ENCODE peak calls at places on chromosomes 5 and 9, in ten cellular contexts. D is midbrain; K is activated T-cell treated with anti-CD3 and anti-CD28 coated beads, Interleukin-2, amount 50 U/mL, for 24 hours; I is GM12891; O is kidney glomerular epithelial cell; E is tibial artery; M is DMS153; A is GM23338; X is DND-41; H is transverse colon. B is an unnamed sample.

GRCh38 chr5:122412966-122413365 is 100.9 kb downstream of the SNCAIP start:
- DNase-seq in D (no peak), K (no peak), I (no peak), O (no peak), E (no peak), M (no peak), A (no peak), X (no peak), H (no peak), B (no peak)

GRCh38 chr5:74767579-74767913 is 497 bp downstream of the NSA2 start:
- DNase-seq in D (no peak), K (no peak), I (no peak), O (no peak), E (no peak), M (no peak), A (peak), X (no peak), H (peak), B (no peak)

GRCh38 chr5:159310492-159310891 is 19.8 kb downstream of the IL12B start:
- DNase-seq in D (no peak), K (peak), I (no peak), O (no peak), E (no peak), M (no peak), A (peak), X (no peak), H (peak), B (no peak)

GRCh38 chr5:65133473-65134110 is 348.1 kb downstream of the ADAMTS6 start:
- DNase-seq in D (no peak), K (no peak), I (no peak), O (no peak), E (no peak), M (no peak), A (no peak), X (no peak), H (no peak), B (no peak)

GRCh38 chr9:21070171-21070571 is 7.6 kb downstream of the IFNB1 start:
- DNase-seq in D (peak), K (no peak), I (no peak), O (peak), E (peak), M (peak), A (peak), X (no peak), H (peak), B (no peak)

GRCh38 chr5:55668356-55668755 is 43.8 kb downstream of the SLC38A9 start:
- DNase-seq in D (no peak), K (no peak), I (no peak), O (peak), E (no peak), M (no peak), A (no peak), X (no peak), H (no peak), B (no peak)

GRCh38 chr9:133419005-133419404 is 1.2 kb upstream of the REXO4 start:
- DNase-seq in D (no peak), K (no peak), I (no peak), O (no peak), E (no peak), M (no peak), A (peak), X (no peak), H (peak), B (no peak)

GRCh38 chr9:92607088-92607487 is 62.8 kb downstream of the IPPK start:
- DNase-seq in D (no peak), K (no peak), I (no peak), O (no peak), E (no peak), M (no peak), A (no peak), X (no peak), H (no peak), B (no peak)

GRCh38 chr9:129469188-129469987 is 151.5 kb downstream of the C9orf50 start:
- DNase-seq in D (no peak), K (no peak), I (no peak), O (no peak), E (no peak), M (no peak), A (peak), X (no peak), H (no peak), B (no peak)

GRCh38 chr5:72067682-72068470 is 39.4 kb upstream of the MAP1B start:
- DNase-seq in D (no peak), K (no peak), I (no peak), O (peak), E (no peak), M (no peak), A (no peak), X (no peak), H (no peak), B (no peak)

GRCh38 chr5:171857537-171857936 is 71.9 kb downstream of the SMIM23 start:
- DNase-seq in D (no peak), K (no peak), I (no peak), O (no peak), E (no peak), M (no peak), A (peak), X (no peak), H (no peak), B (no peak)

GRCh38 chr9:136952876-136953770 is 1.1 kb downstream of the LCN12 start:
- DNase-seq in D (no peak), K (no peak), I (no peak), O (no peak), E (no peak), M (no peak), A (peak), X (no peak), H (no peak), B (no peak)

GRCh38 chr5:1036504-1037122 is 28.0 kb downstream of the NKD2 start:
- DNase-seq in D (no peak), K (no peak), I (no peak), O (no peak), E (no peak), M (no peak), A (no peak), X (no peak), H (no peak), B (no peak)

GRCh38 chr5:132222649-132223038 is 5.0 kb downstream of the P4HA2 start:
- DNase-seq in D (no peak), K (no peak), I (no peak), O (no peak), E (no peak), M (no peak), A (no peak), X (no peak), H (no peak), B (no peak)

GRCh38 chr5:56310711-56311204 is 77.6 kb upstream of the ANKRD55 start:
- DNase-seq in D (no peak), K (no peak), I (no peak), O (no peak), E (no peak), M (no peak), A (no peak), X (no peak), H (no peak), B (no peak)

GRCh38 chr5:84433461-84433860 is 48.8 kb upstream of the EDIL3 start:
- DNase-seq in D (no peak), K (no peak), I (no peak), O (no peak), E (no peak), M (no peak), A (no peak), X (no peak), H (no peak), B (no peak)

GRCh38 chr5:114038756-114039155 is 323.1 kb upstream of the KCNN2 start:
- DNase-seq in D (no peak), K (no peak), I (no peak), O (no peak), E (no peak), M (no peak), A (no peak), X (no peak), H (no peak), B (no peak)

GRCh38 chr5:169626779-169627178 is 10.3 kb upstream of the DOCK2 start:
- DNase-seq in D (no peak), K (no peak), I (no peak), O (peak), E (no peak), M (no peak), A (no peak), X (no peak), H (no peak), B (no peak)

GRCh38 chr9:121059513-121059912 is 9.4 kb upstream of the C5 start:
- DNase-seq in D (no peak), K (no peak), I (no peak), O (no peak), E (no peak), M (no peak), A (no peak), X (no peak), H (no peak), B (no peak)

GRCh38 chr5:96337048-96337781 is 95.8 kb downstream of the PCSK1 start:
- DNase-seq in D (no peak), K (no peak), I (no peak), O (no peak), E (no peak), M (no peak), A (peak), X (no peak), H (no peak), B (no peak)

GRCh38 chr5:57468481-57469165 is 14.0 kb downstream of the ACTBL2 start:
- DNase-seq in D (no peak), K (no peak), I (no peak), O (no peak), E (no peak), M (no peak), A (no peak), X (no peak), H (no peak), B (no peak)

GRCh38 chr5:94810281-94810680 is 191.8 kb downstream of the SLF1 start:
- DNase-seq in D (no peak), K (no peak), I (no peak), O (no peak), E (no peak), M (no peak), A (no peak), X (no peak), H (no peak), B (no peak)

GRCh38 chr5:175059687-175060194 is 335.4 kb downstream of the MSX2 start:
- DNase-seq in D (peak), K (no peak), I (no peak), O (no peak), E (peak), M (no peak), A (peak), X (peak), H (no peak), B (no peak)

GRCh38 chr9:132020272-132020671 is 59.4 kb downstream of the MED27 start:
- DNase-seq in D (no peak), K (no peak), I (no peak), O (no peak), E (no peak), M (no peak), A (no peak), X (no peak), H (no peak), B (no peak)

GRCh38 chr5:126456217-126456616 is 33.0 kb downstream of the GRAMD2B start:
- DNase-seq in D (no peak), K (no peak), I (no peak), O (no peak), E (no peak), M (no peak), A (no peak), X (no peak), H (no peak), B (no peak)

GRCh38 chr5:155008669-155009068 is 4.9 kb upstream of the KIF4B start:
- DNase-seq in D (no peak), K (no peak), I (no peak), O (no peak), E (no peak), M (no peak), A (no peak), X (no peak), H (no peak), B (no peak)

GRCh38 chr9:124645274-124645673 is 125.8 kb downstream of the NR6A1 start:
- DNase-seq in D (no peak), K (no peak), I (no peak), O (no peak), E (no peak), M (no peak), A (no peak), X (no peak), H (no peak), B (no peak)

GRCh38 chr9:116237456-116237855 is 83.9 kb downstream of the PAPPA start:
- DNase-seq in D (no peak), K (no peak), I (no peak), O (peak), E (no peak), M (no peak), A (no peak), X (no peak), H (no peak), B (no peak)

GRCh38 chr9:123872710-123873109 is 57.2 kb downstream of the DENND1A start:
- DNase-seq in D (no peak), K (no peak), I (no peak), O (no peak), E (no peak), M (no peak), A (no peak), X (no peak), H (no peak), B (no peak)

GRCh38 chr5:149141957-149142851 is 911 bp downstream of the ABLIM3 start:
- DNase-seq in D (peak), K (no peak), I (no peak), O (no peak), E (peak), M (no peak), A (peak), X (no peak), H (no peak), B (no peak)

GRCh38 chr9:99259231-99259918 is 37.3 kb downstream of the SEC61B start:
- DNase-seq in D (peak), K (peak), I (no peak), O (peak), E (peak), M (peak), A (peak), X (no peak), H (peak), B (peak)

GRCh38 chr5:135551593-135552447 is 16.1 kb upstream of the NEUROG1 start:
- DNase-seq in D (peak), K (peak), I (peak), O (peak), E (peak), M (no peak), A (peak), X (peak), H (peak), B (peak)

GRCh38 chr5:37871023-37871815 is 31.4 kb upstream of the GDNF start:
- DNase-seq in D (no peak), K (no peak), I (no peak), O (no peak), E (no peak), M (no peak), A (no peak), X (no peak), H (no peak), B (no peak)

GRCh38 chr9:137743695-137744094 is 124.9 kb downstream of the EHMT1 start:
- DNase-seq in D (no peak), K (no peak), I (no peak), O (no peak), E (no peak), M (no peak), A (no peak), X (no peak), H (no peak), B (no peak)

GRCh38 chr5:16807475-16807874 is 128.6 kb downstream of the MYO10 start:
- DNase-seq in D (no peak), K (no peak), I (no peak), O (no peak), E (no peak), M (no peak), A (no peak), X (no peak), H (no peak), B (no peak)

GRCh38 chr9:100104314-100104713 is 5.3 kb downstream of the INVS start:
- DNase-seq in D (no peak), K (no peak), I (no peak), O (peak), E (no peak), M (no peak), A (peak), X (no peak), H (no peak), B (no peak)

GRCh38 chr5:145220491-145220890 is 614.7 kb downstream of the PRELID2 start:
- DNase-seq in D (no peak), K (no peak), I (no peak), O (no peak), E (no peak), M (no peak), A (no peak), X (no peak), H (no peak), B (no peak)

GRCh38 chr9:116795859-116796258 is 108.8 kb downstream of the TRIM32 start:
- DNase-seq in D (no peak), K (no peak), I (no peak), O (no peak), E (no peak), M (no peak), A (no peak), X (no peak), H (no peak), B (no peak)

GRCh38 chr5:172550096-172550765 is 90.8 kb upstream of the NEURL1B start:
- DNase-seq in D (no peak), K (no peak), I (no peak), O (no peak), E (no peak), M (no peak), A (no peak), X (no peak), H (no peak), B (no peak)

B was measured in naive thymus-derived CD4-positive, alpha-beta T cell.